ENCODE peak calls at places on chromosomes 11 and 22, in seven cellular contexts. One of them, this sample, is unnamed.

GRCh38 chr11:57485217-57486007 is 25.1 kb downstream of the RTN4RL2 start:
- DNase-seq in HFF-Myc: no peak
- DNase-seq in thoracic aorta: no peak
- DNase-seq in fibroblast of the aortic adventitia: no peak
- DNase-seq in mammary epithelial cell: no peak
- DNase-seq in SJSA1: no peak
- DNase-seq in uterus: no peak
- DNase-seq in this sample: no peak

GRCh38 chr11:31620434-31620833 is 110.9 kb downstream of the ELP4 start:
- DNase-seq in uterus: no peak
- DNase-seq in thoracic aorta: no peak
- DNase-seq in mammary epithelial cell: no peak
- DNase-seq in fibroblast of the aortic adventitia: no peak
- DNase-seq in HFF-Myc: no peak
- DNase-seq in SJSA1: no peak
- DNase-seq in this sample: no peak

GRCh38 chr11:119985551-119985950 is 152.4 kb downstream of the TRIM29 start:
- DNase-seq in thoracic aorta: no peak
- DNase-seq in SJSA1: no peak
- DNase-seq in uterus: no peak
- DNase-seq in HFF-Myc: no peak
- DNase-seq in mammary epithelial cell: no peak
- DNase-seq in fibroblast of the aortic adventitia: no peak
- DNase-seq in this sample: no peak

GRCh38 chr22:47294571-47294970 is 532.1 kb downstream of the TBC1D22A start:
- DNase-seq in HFF-Myc: no peak
- DNase-seq in fibroblast of the aortic adventitia: no peak
- DNase-seq in SJSA1: no peak
- DNase-seq in mammary epithelial cell: no peak
- DNase-seq in thoracic aorta: no peak
- DNase-seq in uterus: no peak
- DNase-seq in this sample: no peak

GRCh38 chr11:120132645-120133185 is 5.2 kb downstream of the TRIM29 start:
- DNase-seq in thoracic aorta: no peak
- DNase-seq in mammary epithelial cell: no peak
- DNase-seq in HFF-Myc: no peak
- DNase-seq in uterus: peak
- DNase-seq in fibroblast of the aortic adventitia: no peak
- DNase-seq in SJSA1: no peak
- DNase-seq in this sample: no peak

GRCh38 chr11:56848105-56848809 is 99.8 kb upstream of the OR9G4 start:
- DNase-seq in mammary epithelial cell: no peak
- DNase-seq in SJSA1: no peak
- DNase-seq in uterus: no peak
- DNase-seq in fibroblast of the aortic adventitia: no peak
- DNase-seq in thoracic aorta: no peak
- DNase-seq in HFF-Myc: no peak
- DNase-seq in this sample: no peak

GRCh38 chr11:62394825-62395538 is 23.9 kb upstream of the SCGB1A1 start:
- DNase-seq in uterus: peak
- DNase-seq in fibroblast of the aortic adventitia: peak
- DNase-seq in mammary epithelial cell: peak
- DNase-seq in HFF-Myc: peak
- DNase-seq in thoracic aorta: peak
- DNase-seq in SJSA1: peak
- DNase-seq in this sample: peak

GRCh38 chr11:71502026-71502425 is 25.0 kb upstream of the KRTAP5-7 start:
- DNase-seq in HFF-Myc: no peak
- DNase-seq in SJSA1: no peak
- DNase-seq in uterus: no peak
- DNase-seq in thoracic aorta: no peak
- DNase-seq in fibroblast of the aortic adventitia: no peak
- DNase-seq in mammary epithelial cell: no peak
- DNase-seq in this sample: peak

GRCh38 chr11:117618273-117618672 is 178.7 kb downstream of the DSCAML1 start:
- DNase-seq in SJSA1: no peak
- DNase-seq in mammary epithelial cell: no peak
- DNase-seq in fibroblast of the aortic adventitia: no peak
- DNase-seq in uterus: no peak
- DNase-seq in thoracic aorta: no peak
- DNase-seq in HFF-Myc: no peak
- DNase-seq in this sample: no peak

GRCh38 chr11:64810891-64811272 is 531 bp upstream of the MEN1 start:
- DNase-seq in HFF-Myc: no peak
- DNase-seq in mammary epithelial cell: no peak
- DNase-seq in thoracic aorta: no peak
- DNase-seq in fibroblast of the aortic adventitia: no peak
- DNase-seq in uterus: no peak
- DNase-seq in SJSA1: no peak
- DNase-seq in this sample: no peak

GRCh38 chr22:44398791-44399190 is 86.0 kb upstream of the SHISAL1 start:
- DNase-seq in thoracic aorta: no peak
- DNase-seq in fibroblast of the aortic adventitia: no peak
- DNase-seq in mammary epithelial cell: no peak
- DNase-seq in HFF-Myc: no peak
- DNase-seq in SJSA1: no peak
- DNase-seq in uterus: peak
- DNase-seq in this sample: peak

GRCh38 chr11:10866893-10867331 is 9.1 kb upstream of the ZBED5 start:
- DNase-seq in thoracic aorta: no peak
- DNase-seq in mammary epithelial cell: no peak
- DNase-seq in uterus: no peak
- DNase-seq in fibroblast of the aortic adventitia: peak
- DNase-seq in HFF-Myc: no peak
- DNase-seq in SJSA1: no peak
- DNase-seq in this sample: no peak

GRCh38 chr11:63858628-63859550 is 20.0 kb downstream of the MARK2 start:
- DNase-seq in uterus: peak
- DNase-seq in HFF-Myc: no peak
- DNase-seq in SJSA1: no peak
- DNase-seq in thoracic aorta: no peak
- DNase-seq in fibroblast of the aortic adventitia: peak
- DNase-seq in mammary epithelial cell: peak
- DNase-seq in this sample: no peak

GRCh38 chr11:72719144-72719543 is 33.1 kb downstream of the ARAP1 start:
- DNase-seq in mammary epithelial cell: no peak
- DNase-seq in thoracic aorta: no peak
- DNase-seq in HFF-Myc: no peak
- DNase-seq in uterus: no peak
- DNase-seq in SJSA1: no peak
- DNase-seq in fibroblast of the aortic adventitia: peak
- DNase-seq in this sample: no peak

GRCh38 chr11:93541884-93542752 is 1.1 kb downstream of the SMCO4 start:
- DNase-seq in mammary epithelial cell: peak
- DNase-seq in SJSA1: peak
- DNase-seq in HFF-Myc: peak
- DNase-seq in uterus: peak
- DNase-seq in fibroblast of the aortic adventitia: peak
- DNase-seq in thoracic aorta: no peak
- DNase-seq in this sample: no peak

GRCh38 chr11:129945377-129945776 is 50.0 kb upstream of the NFRKB start:
- DNase-seq in fibroblast of the aortic adventitia: no peak
- DNase-seq in mammary epithelial cell: no peak
- DNase-seq in thoracic aorta: no peak
- DNase-seq in HFF-Myc: no peak
- DNase-seq in SJSA1: no peak
- DNase-seq in uterus: no peak
- DNase-seq in this sample: no peak

GRCh38 chr11:123213307-123213708 is 18.3 kb upstream of the CLMP start:
- DNase-seq in mammary epithelial cell: no peak
- DNase-seq in SJSA1: no peak
- DNase-seq in uterus: no peak
- DNase-seq in thoracic aorta: no peak
- DNase-seq in HFF-Myc: no peak
- DNase-seq in fibroblast of the aortic adventitia: no peak
- DNase-seq in this sample: no peak

GRCh38 chr22:46684706-46685105 is 53.3 kb downstream of the CERK start:
- DNase-seq in SJSA1: no peak
- DNase-seq in thoracic aorta: no peak
- DNase-seq in uterus: no peak
- DNase-seq in HFF-Myc: no peak
- DNase-seq in fibroblast of the aortic adventitia: no peak
- DNase-seq in mammary epithelial cell: no peak
- DNase-seq in this sample: no peak

GRCh38 chr22:46918197-46918596 is 155.7 kb downstream of the TBC1D22A start:
- DNase-seq in fibroblast of the aortic adventitia: no peak
- DNase-seq in thoracic aorta: no peak
- DNase-seq in SJSA1: no peak
- DNase-seq in HFF-Myc: no peak
- DNase-seq in mammary epithelial cell: no peak
- DNase-seq in uterus: no peak
- DNase-seq in this sample: no peak

GRCh38 chr22:26663374-26663923 is 6.1 kb downstream of the MIAT start:
- DNase-seq in fibroblast of the aortic adventitia: no peak
- DNase-seq in mammary epithelial cell: no peak
- DNase-seq in HFF-Myc: no peak
- DNase-seq in SJSA1: no peak
- DNase-seq in uterus: no peak
- DNase-seq in thoracic aorta: no peak
- DNase-seq in this sample: no peak

GRCh38 chr11:109547356-109548027 is 125.5 kb downstream of the C11orf87 start:
- DNase-seq in SJSA1: peak
- DNase-seq in HFF-Myc: peak
- DNase-seq in fibroblast of the aortic adventitia: peak
- DNase-seq in thoracic aorta: no peak
- DNase-seq in uterus: no peak
- DNase-seq in mammary epithelial cell: peak
- DNase-seq in this sample: no peak
- H3K4me3 ChIP-seq in SJSA1: no peak
- H3K4me3 ChIP-seq in HFF-Myc: no peak
- H3K4me3 ChIP-seq in fibroblast of the aortic adventitia: no peak
- H3K4me3 ChIP-seq in thoracic aorta: no peak
- H3K4me3 ChIP-seq in uterus: no peak
- H3K4me3 ChIP-seq in mammary epithelial cell: no peak
- H3K4me3 ChIP-seq in this sample: no peak

DNA sequence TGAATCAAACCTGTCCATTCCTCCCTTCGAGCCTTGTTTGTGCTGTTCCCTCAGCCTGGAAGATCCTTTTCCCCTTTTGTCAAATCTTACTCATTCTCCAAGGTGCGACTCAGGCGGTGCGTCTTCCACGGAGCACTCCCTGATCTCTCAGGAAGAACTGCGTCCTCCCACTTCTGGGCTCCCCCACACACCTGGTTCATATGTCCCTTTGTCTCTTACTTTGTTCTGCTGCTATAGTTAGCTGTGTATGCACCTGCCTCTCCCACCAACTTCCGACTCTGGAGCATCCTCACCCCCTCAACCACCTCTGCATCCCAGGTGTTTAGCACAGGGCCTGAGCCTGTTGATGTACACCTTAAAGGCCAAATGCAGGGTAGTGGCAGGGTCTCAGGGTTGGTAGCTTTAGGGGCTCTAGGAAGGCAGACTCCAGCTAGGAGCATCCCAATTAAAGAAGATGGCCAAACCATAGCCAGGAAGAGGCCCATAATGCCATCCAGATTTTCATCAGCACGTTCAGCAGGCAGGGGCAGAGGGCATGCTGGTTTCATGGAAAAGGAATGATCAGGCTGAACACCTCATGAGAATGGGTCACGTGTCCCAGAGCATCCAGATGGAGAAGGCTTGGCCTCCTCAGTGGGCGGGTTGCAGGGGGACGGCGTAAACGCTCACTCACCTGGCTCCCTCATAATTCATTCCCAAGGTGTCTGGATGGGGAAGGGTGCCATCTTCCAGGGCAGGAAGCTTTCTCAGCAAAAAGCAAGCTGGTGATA is 20.1 kb downstream of the PTPN5 start:
- DNase-seq in mammary epithelial cell: peak
- DNase-seq in SJSA1: no peak
- DNase-seq in HFF-Myc: no peak
- DNase-seq in thoracic aorta: no peak
- DNase-seq in uterus: no peak
- DNase-seq in fibroblast of the aortic adventitia: no peak
- DNase-seq in this sample: no peak
- H3K4me3 ChIP-seq in mammary epithelial cell: no peak
- H3K4me3 ChIP-seq in SJSA1: no peak
- H3K4me3 ChIP-seq in HFF-Myc: no peak
- H3K4me3 ChIP-seq in thoracic aorta: no peak
- H3K4me3 ChIP-seq in uterus: no peak
- H3K4me3 ChIP-seq in fibroblast of the aortic adventitia: no peak
- H3K4me3 ChIP-seq in this sample: no peak

DNA sequence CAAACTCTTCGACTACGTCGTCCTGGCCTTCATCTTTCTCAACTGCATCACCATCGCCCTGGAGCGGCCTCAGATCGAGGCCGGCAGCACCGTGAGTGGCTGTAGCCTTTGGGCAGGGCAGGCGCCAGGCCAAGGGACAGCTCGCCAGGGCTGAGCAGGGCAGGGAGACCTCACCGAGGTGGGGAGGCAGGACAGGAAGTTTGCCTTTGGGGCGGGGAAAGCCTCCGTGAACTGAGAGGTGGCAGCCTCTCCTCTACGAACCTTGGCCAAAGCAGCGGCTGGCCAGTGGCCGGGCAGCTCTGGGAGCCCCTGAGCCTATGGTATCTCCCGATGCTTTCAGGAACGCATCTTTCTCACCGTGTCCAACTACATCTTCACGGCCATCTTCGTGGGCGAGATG is 93.2 kb downstream of the CACNA1I start:
- DNase-seq in fibroblast of the aortic adventitia: no peak
- DNase-seq in HFF-Myc: no peak
- DNase-seq in SJSA1: no peak
- DNase-seq in mammary epithelial cell: no peak
- DNase-seq in thoracic aorta: no peak
- DNase-seq in uterus: no peak
- DNase-seq in this sample: no peak
- H3K4me3 ChIP-seq in fibroblast of the aortic adventitia: no peak
- H3K4me3 ChIP-seq in HFF-Myc: no peak
- H3K4me3 ChIP-seq in SJSA1: no peak
- H3K4me3 ChIP-seq in mammary epithelial cell: no peak
- H3K4me3 ChIP-seq in thoracic aorta: no peak
- H3K4me3 ChIP-seq in uterus: no peak
- H3K4me3 ChIP-seq in this sample: no peak

DNA sequence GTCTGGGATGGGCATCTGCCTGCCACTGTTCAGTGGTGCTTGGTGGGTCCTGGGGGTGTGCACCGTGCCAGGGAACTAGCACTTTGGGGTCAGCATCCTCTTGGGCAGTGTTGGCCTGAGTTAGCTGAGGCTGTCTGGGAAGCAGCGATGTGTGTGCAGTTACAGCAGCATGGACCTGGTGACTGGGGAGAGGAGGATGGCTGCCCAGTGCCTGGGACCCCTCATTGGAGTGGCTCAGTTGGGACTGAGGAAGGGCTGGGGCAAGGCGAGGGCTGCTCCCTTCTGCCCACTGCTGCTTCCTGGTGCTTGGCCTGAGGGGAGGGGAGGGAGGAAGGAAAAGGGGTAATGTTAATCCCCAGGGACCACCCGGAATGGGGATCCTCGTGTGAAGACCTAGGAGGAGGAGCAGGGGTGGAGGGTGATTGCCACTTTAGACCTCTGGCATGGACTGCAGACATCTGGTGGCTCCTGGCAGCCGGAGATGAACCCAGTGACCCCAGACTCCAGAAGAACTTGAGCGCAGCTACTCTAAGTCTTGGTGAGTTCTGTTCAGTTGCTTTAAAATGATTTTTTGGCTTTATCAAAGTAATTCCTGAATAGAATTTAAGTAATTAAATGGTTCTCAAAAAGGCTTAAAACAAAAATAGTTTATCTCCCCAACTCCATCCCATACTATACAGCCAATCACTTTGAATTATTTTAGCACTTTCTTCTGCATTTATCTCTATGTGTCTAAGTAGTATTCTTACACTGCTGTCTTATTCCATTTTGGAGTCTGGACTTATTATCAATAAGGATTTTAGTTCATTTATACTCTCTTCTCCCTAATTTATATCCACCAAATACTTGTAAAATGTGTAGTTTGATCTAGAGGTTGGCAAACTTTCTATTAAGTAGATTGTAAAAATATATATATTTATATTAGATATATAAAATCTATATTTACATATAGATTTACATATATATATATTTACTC is 15.4 kb upstream of the TMEM191C start:
- DNase-seq in thoracic aorta: no peak
- DNase-seq in fibroblast of the aortic adventitia: no peak
- DNase-seq in uterus: no peak
- DNase-seq in SJSA1: no peak
- DNase-seq in mammary epithelial cell: no peak
- DNase-seq in HFF-Myc: no peak
- DNase-seq in this sample: peak
- H3K4me3 ChIP-seq in thoracic aorta: no peak
- H3K4me3 ChIP-seq in fibroblast of the aortic adventitia: no peak
- H3K4me3 ChIP-seq in uterus: no peak
- H3K4me3 ChIP-seq in SJSA1: no peak
- H3K4me3 ChIP-seq in mammary epithelial cell: no peak
- H3K4me3 ChIP-seq in HFF-Myc: no peak
- H3K4me3 ChIP-seq in this sample: no peak

This sample was measured in dorsolateral prefrontal cortex.